ENCODE peak calls at places on chromosomes 11 and 22, in ten cellular contexts. V, I, M, H, L, Z, K, A, Y and S are unnamed samples.

GRCh38 chr11:114075891-114076441 is 16.5 kb downstream of the ZBTB16 start:
- DNase-seq in H (peak; percentile 79), Y (peak; percentile 49), V (no peak), Z (no peak), A (peak; percentile 27), M (no peak), L (no peak), K (no peak), I (peak; percentile 34), S (peak; percentile 69)

GRCh38 chr22:20509344-20510047 is 2.1 kb downstream of the MED15 start:
- DNase-seq in Z (peak; percentile 83), K (no peak), I (peak; percentile 98), H (peak; percentile 95), M (peak; percentile 85), Y (peak; percentile 76), A (peak; percentile 30), V (peak; percentile 11), L (no peak), S (no peak)

GRCh38 chr22:45867118-45867905 is 109.7 kb downstream of the WNT7B start:
- DNase-seq in M (no peak), Y (no peak), H (peak; percentile 29), I (no peak), A (no peak), V (no peak), Z (no peak), K (peak; percentile 53), L (no peak), S (peak; percentile 62)

GRCh38 chr11:90113541-90113940 is 20.9 kb upstream of the NAALAD2 start:
- DNase-seq in K (no peak), H (peak; percentile 13), Z (no peak), L (no peak), M (no peak), Y (no peak), A (no peak), V (no peak), I (peak; percentile 66), S (no peak)

GRCh38 chr11:114738954-114739353 is 60.6 kb downstream of the NXPE2 start:
- DNase-seq in Y (peak; percentile 62), Z (peak; percentile 11), A (peak; percentile 9), L (no peak), H (peak; percentile 55), V (no peak), M (no peak), I (peak; percentile 72), K (peak; percentile 28), S (peak; percentile 49)

GRCh38 chr22:30036656-30037055 is 43.6 kb upstream of the HORMAD2 start:
- DNase-seq in A (no peak), Y (no peak), I (peak; percentile 13), M (no peak), Z (no peak), L (no peak), V (no peak), K (no peak), H (no peak), S (no peak)

GRCh38 chr11:75678620-75679259 is 9.9 kb upstream of the MAP6 start:
- DNase-seq in H (no peak), Y (no peak), K (no peak), A (no peak), V (no peak), I (no peak), L (no peak), M (no peak), Z (no peak), S (no peak)

GRCh38 chr22:32849501-32849900 is 48.0 kb downstream of the TIMP3 start:
- DNase-seq in Z (no peak), L (no peak), Y (no peak), K (no peak), M (no peak), A (no peak), I (no peak), V (no peak), H (no peak), S (no peak)

GRCh38 chr11:63020671-63021255 is 5.1 kb upstream of the SLC22A8 start:
- DNase-seq in A (no peak), V (no peak), K (no peak), Y (peak; percentile 34), H (no peak), I (peak; percentile 44), L (no peak), Z (no peak), M (no peak), S (peak; percentile 31)

GRCh38 chr11:4464216-4465159 is 15.4 kb downstream of the OR52K2 start:
- DNase-seq in M (no peak), I (no peak), A (no peak), H (no peak), Y (no peak), L (no peak), K (no peak), V (no peak), Z (no peak), S (no peak)

GRCh38 chr11:3037041-3037944 is 19.9 kb downstream of the CARS1 start:
- DNase-seq in Z (no peak), Y (peak; percentile 67), V (peak; percentile 72), I (peak; percentile 56), L (no peak), M (no peak), K (peak; percentile 59), H (peak; percentile 74), A (peak; percentile 20), S (peak; percentile 88)

GRCh38 chr22:33519140-33519973 is 400.9 kb downstream of the LARGE1 start:
- DNase-seq in A (no peak), M (no peak), I (peak; percentile 44), L (no peak), Z (no peak), K (peak; percentile 74), V (no peak), H (peak; percentile 65), Y (no peak), S (peak; percentile 41)

GRCh38 chr11:7603031-7603781 is 70.1 kb downstream of the CYB5R2 start:
- DNase-seq in A (no peak), Y (no peak), Z (no peak), I (no peak), K (no peak), V (no peak), L (no peak), M (no peak), H (no peak), S (peak; percentile 30)

GRCh38 chr22:37284807-37285355 is 2.6 kb downstream of the CYTH4 start:
- DNase-seq in M (no peak), K (peak; percentile 68), L (no peak), Z (no peak), A (peak; percentile 26), H (no peak), V (peak; percentile 14), I (peak; percentile 91), Y (peak; percentile 70), S (no peak)

GRCh38 chr11:32450372-32450771 is 15.0 kb upstream of the WT1 start:
- DNase-seq in Z (no peak), I (peak; percentile 65), L (no peak), M (no peak), K (no peak), V (no peak), Y (no peak), A (no peak), H (no peak), S (no peak)

GRCh38 chr11:128467610-128468041 is 119.7 kb downstream of the ETS1 start:
- DNase-seq in A (no peak), Z (peak; percentile 99), V (no peak), L (peak; percentile 72), H (peak; percentile 94), Y (peak; percentile 49), K (no peak), M (peak; percentile 88), I (no peak), S (no peak)

GRCh38 chr11:73570415-73571114 is 27.3 kb downstream of the FAM168A start:
- DNase-seq in V (no peak), M (no peak), A (no peak), L (no peak), K (no peak), I (no peak), Z (peak; percentile 46), H (peak; percentile 69), Y (no peak), S (no peak)

GRCh38 chr11:20639688-20640087 is 29.7 kb upstream of the NELL1 start:
- DNase-seq in I (no peak), L (no peak), Z (no peak), K (no peak), H (no peak), M (peak; percentile 5), Y (no peak), V (no peak), A (no peak), S (no peak)

GRCh38 chr11:46120361-46120710 is 918 bp downstream of the PHF21A start:
- DNase-seq in Z (no peak), I (no peak), V (no peak), L (no peak), M (no peak), A (no peak), K (no peak), Y (peak; percentile 45), H (no peak), S (peak; percentile 40)